ENCODE peak calls at places on chromosomes 6 and 20, in six cellular contexts. S is amniotic stem cell; Y is stomach; V is activated T-cell treated with anti-CD3 and anti-CD28 coated beads for 1 hour; R is HT-29; N is naive thymus-derived CD4-positive, alpha-beta T cell. A is an unnamed sample.

GRCh38 chr6:28587746-28588075 is 62.0 kb downstream of the GPX5 start:
- DNase-seq in S (no peak), Y (no peak), V (no peak), R (peak), N (no peak), A (no peak)

GRCh38 chr6:147699637-147700036 is 191.1 kb downstream of the SAMD5 start:
- DNase-seq in S (no peak), Y (no peak), V (no peak), R (no peak), N (no peak), A (no peak)

GRCh38 chr20:25529295-25529951 is 55.9 kb downstream of the NINL start:
- DNase-seq in S (no peak), Y (no peak), V (no peak), R (no peak), N (no peak), A (no peak)

GRCh38 chr6:69866351-69867074 is at the start of gene COL19A1:
- DNase-seq in S (no peak), Y (no peak), V (peak), R (no peak), N (peak), A (peak)

GRCh38 chr20:29741894-29742698 is 1515.4 kb upstream of the DEFB115 start:
- DNase-seq in S (no peak), Y (no peak), V (no peak), R (no peak), N (no peak), A (no peak)

GRCh38 chr20:32582659-32583580 is 2.2 kb downstream of the NOL4L start:
- DNase-seq in S (no peak), Y (no peak), V (no peak), R (no peak), N (no peak), A (no peak)

GRCh38 chr6:153038378-153038777 is 35.9 kb upstream of the MTRF1L start:
- DNase-seq in S (peak), Y (no peak), V (no peak), R (no peak), N (no peak), A (no peak)

GRCh38 chr6:11143394-11144371 is 32.2 kb upstream of the ERVFRD-1 start:
- DNase-seq in S (peak), Y (peak), V (no peak), R (peak), N (no peak), A (no peak)

GRCh38 chr20:6704132-6704861 is 63.2 kb upstream of the BMP2 start:
- DNase-seq in S (no peak), Y (peak), V (no peak), R (peak), N (no peak), A (no peak)

GRCh38 chr20:16072220-16072619 is 501.0 kb downstream of the KIF16B start:
- DNase-seq in S (no peak), Y (no peak), V (no peak), R (no peak), N (no peak), A (no peak)

A was measured in nucleus accumbens.